ENCODE peak calls at places on chromosomes 2 and 18, in seven cellular contexts. B, I, J, O, Y, E and L are unnamed samples.

GRCh38 chr2:233061007-233061590 is 957 bp downstream of the INPP5D start:
- DNase-seq in B (no peak), I (no peak), J (peak), O (no peak), Y (peak), E (no peak), L (no peak)

GRCh38 chr18:60892855-60893254 is 440.4 kb upstream of the CDH20 start:
- DNase-seq in B (no peak), I (peak), J (no peak), O (no peak), Y (no peak), E (no peak), L (no peak)

GRCh38 chr2:65204461-65205230 is 23.0 kb upstream of the ACTR2 start:
- DNase-seq in B (no peak), I (no peak), J (no peak), O (no peak), Y (no peak), E (no peak), L (no peak)

GRCh38 chr2:101418704-101419663 is 31.7 kb upstream of the CREG2 start:
- DNase-seq in B (peak), I (no peak), J (peak), O (peak), Y (peak), E (no peak), L (peak)

GRCh38 chr2:224210495-224211472 is 171.7 kb upstream of the SERPINE2 start:
- DNase-seq in B (peak), I (no peak), J (no peak), O (no peak), Y (no peak), E (no peak), L (no peak)

GRCh38 chr2:120133572-120134244 is 89.5 kb downstream of the TMEM185B start:
- DNase-seq in B (no peak), I (no peak), J (no peak), O (no peak), Y (no peak), E (no peak), L (no peak)

GRCh38 chr2:194867328-194867727 is 789.7 kb upstream of the SLC39A10 start:
- DNase-seq in B (peak), I (no peak), J (no peak), O (no peak), Y (peak), E (no peak), L (no peak)

GRCh38 chr2:234404957-234405356 is 91.9 kb downstream of the ARL4C start:
- DNase-seq in B (no peak), I (no peak), J (no peak), O (no peak), Y (no peak), E (no peak), L (no peak)